ENCODE peak calls at places on chromosomes 6 and 20, in four cellular contexts. S is fibroblast of villous mesenchyme, L is cardiac fibroblast, Q is cardiac muscle cell. F is an unnamed sample.

GRCh38 chr20:46814366-46815232 is 80.0 kb upstream of the EYA2 start:
- DNase-seq in Q (peak), L (peak), S (peak), F (peak)

GRCh38 chr20:53097371-53097770 is 125.2 kb downstream of the TSHZ2 start:
- DNase-seq in L (no peak), S (no peak), Q (no peak), F (no peak)

GRCh38 chr20:42361402-42361801 is 743.2 kb upstream of the CHD6 start:
- DNase-seq in Q (no peak), S (no peak), L (no peak), F (no peak)

GRCh38 chr6:56954389-56955170 is at the start of gene BEND6:
- DNase-seq in Q (peak), L (peak), S (peak), F (peak)

GRCh38 chr20:25032478-25033183 is 25.3 kb downstream of the ACSS1 start:
- DNase-seq in Q (peak), S (no peak), L (no peak), F (no peak)

GRCh38 chr6:120354452-120355098 is 979.7 kb downstream of the TBC1D32 start:
- DNase-seq in L (peak), S (no peak), Q (no peak), F (no peak)

GRCh38 chr6:3746119-3746691 is 5.3 kb downstream of the PXDC1 start:
- DNase-seq in Q (no peak), L (no peak), S (no peak), F (no peak)

GRCh38 chr6:88908598-88909548 is 54.5 kb downstream of the RNGTT start:
- DNase-seq in S (no peak), L (no peak), Q (peak), F (no peak)

GRCh38 chr6:143542915-143543314 is 31.4 kb upstream of the FUCA2 start:
- DNase-seq in Q (no peak), S (no peak), L (peak), F (no peak)

GRCh38 chr20:2538931-2539330 is 2.6 kb downstream of the TMC2 start:
- DNase-seq in S (no peak), L (no peak), Q (no peak), F (no peak)

GRCh38 chr6:29696147-29697129 is 15.5 kb upstream of the ZFP57 start:
- DNase-seq in Q (peak), L (peak), S (peak), F (no peak)

GRCh38 chr6:168015492-168016175 is 18.2 kb downstream of the KIF25 start:
- DNase-seq in S (peak), Q (no peak), L (peak), F (peak)

GRCh38 chr20:37823276-37823980 is 79.5 kb upstream of the VSTM2L start:
- DNase-seq in L (peak), S (peak), Q (no peak), F (peak)

GRCh38 chr20:48457261-48458002 is 370.4 kb downstream of the PREX1 start:
- DNase-seq in L (no peak), S (no peak), Q (no peak), F (no peak)

GRCh38 chr20:48456361-48457184 is 371.2 kb downstream of the PREX1 start:
- DNase-seq in Q (no peak), S (no peak), L (no peak), F (no peak)

GRCh38 chr20:48458601-48459385 is 369.0 kb downstream of the PREX1 start:
- DNase-seq in S (no peak), Q (no peak), L (no peak), F (no peak)

GRCh38 chr20:48459729-48460395 is 367.9 kb downstream of the PREX1 start:
- DNase-seq in Q (no peak), L (no peak), S (no peak), F (no peak)

GRCh38 chr20:48458003-48458377 is 369.8 kb downstream of the PREX1 start:
- DNase-seq in L (no peak), Q (no peak), S (no peak), F (no peak)
- H3K4me3 ChIP-seq in L (no peak), Q (no peak), S (no peak), F (no peak)

GRCh38 chr6:7262037-7262461 is 51.0 kb downstream of the SSR1 start:
- DNase-seq in S (no peak), Q (no peak), L (no peak), F (no peak)
- H3K4me3 ChIP-seq in S (peak), Q (peak), L (peak), F (peak)

DNA sequence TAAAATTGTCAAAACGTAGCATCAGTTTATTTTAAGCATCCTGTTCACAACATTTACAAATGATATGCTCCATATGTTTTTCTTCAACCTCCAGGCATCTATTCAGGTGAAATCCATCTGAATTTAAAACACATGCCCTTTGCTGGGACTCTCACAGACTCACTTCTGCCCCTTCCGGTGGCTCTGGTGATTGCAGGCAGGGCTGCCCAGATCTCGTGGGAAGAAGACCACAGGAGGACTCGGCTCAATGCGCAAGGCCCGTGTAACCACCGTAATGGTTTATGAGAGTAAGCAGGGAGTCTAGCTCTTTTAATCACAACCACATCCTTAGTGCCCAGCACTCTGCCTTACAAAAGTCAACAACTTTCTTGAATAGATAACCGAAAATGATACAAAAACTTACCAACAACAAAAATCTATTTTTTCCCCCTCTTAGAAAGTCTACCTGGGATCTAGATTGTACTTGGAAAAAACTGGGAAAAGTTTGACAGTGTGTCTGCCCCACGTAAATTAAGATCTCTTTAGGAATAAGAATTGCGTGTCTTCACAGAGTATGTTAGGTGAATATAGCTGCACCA is 139.1 kb downstream of the KIF16B start:
- DNase-seq in S (peak), L (peak), Q (peak), F (no peak)
- H3K4me3 ChIP-seq in S (no peak), L (no peak), Q (no peak), F (no peak)

GRCh38 chr6:150767161-150767560 is 98.3 kb upstream of the MTHFD1L start:
- DNase-seq in Q (no peak), L (no peak), S (no peak), F (no peak)
- H3K4me3 ChIP-seq in Q (no peak), L (no peak), S (no peak), F (no peak)

DNA sequence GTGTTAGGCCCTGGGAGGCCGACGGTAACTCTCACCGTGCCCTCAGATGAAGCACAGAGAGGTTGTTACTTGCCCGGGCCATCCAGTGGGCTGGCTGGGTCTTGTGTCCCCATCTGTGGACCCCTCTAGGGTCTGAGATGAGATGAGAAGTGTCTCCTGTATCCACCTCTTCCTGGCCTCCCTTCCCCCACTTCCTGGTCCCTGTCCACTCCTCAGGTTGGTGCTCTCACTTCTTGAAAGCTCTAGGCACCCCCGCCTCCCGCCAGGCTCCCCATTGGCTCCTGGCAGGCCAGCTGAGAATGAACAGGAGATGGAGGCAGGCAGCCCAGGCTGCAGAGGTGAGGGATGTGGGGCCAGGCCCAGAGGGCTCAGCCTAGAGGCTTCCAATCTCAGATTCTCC is 1.5 kb downstream of the MMP24OS start:
- DNase-seq in L (no peak), Q (no peak), S (no peak), F (no peak)
- H3K4me3 ChIP-seq in L (peak), Q (peak), S (peak), F (peak)

GRCh38 chr20:50928469-50928868 is 2.8 kb downstream of the ADNP start:
- DNase-seq in L (no peak), S (no peak), Q (no peak), F (no peak)
- H3K4me3 ChIP-seq in L (no peak), S (peak), Q (peak), F (peak)

DNA sequence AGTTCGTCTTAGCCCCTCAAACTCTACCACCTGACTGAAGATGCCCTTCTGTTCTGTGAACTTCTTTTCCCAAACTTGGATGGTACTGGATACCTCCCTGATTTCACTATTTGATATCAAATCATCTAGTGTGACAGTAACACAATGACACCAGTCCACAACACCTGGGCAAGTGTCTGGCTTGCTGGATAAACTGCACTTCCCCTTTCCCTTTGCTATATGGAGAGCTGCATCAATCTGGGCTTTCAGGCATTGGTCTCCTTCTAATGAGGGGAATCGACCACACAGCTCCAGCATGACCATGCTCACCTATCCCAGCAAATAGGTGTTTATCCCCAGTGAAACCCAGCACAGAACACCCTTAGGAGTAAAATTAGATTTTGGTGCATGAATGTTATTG is 3.1 kb downstream of the F13A1 start:
- DNase-seq in L (no peak), Q (no peak), S (no peak), F (no peak)
- H3K4me3 ChIP-seq in L (no peak), Q (no peak), S (no peak), F (no peak)

GRCh38 chr6:50381106-50381415 is 331.3 kb upstream of the DEFB112 start:
- DNase-seq in L (no peak), Q (no peak), S (no peak), F (no peak)
- H3K4me3 ChIP-seq in L (no peak), Q (no peak), S (no peak), F (no peak)